ENCODE peak calls at places on chromosomes 13 and 19, in seven cellular contexts. One of them, this sample, is unnamed.

GRCh38 chr19:15142313-15142712 is 35.1 kb downstream of the SYDE1 start:
- DNase-seq in activated T-cell treated with anti-CD3 and anti-CD28 coated beads for 1 hour: no peak
- DNase-seq in HT1080: no peak
- DNase-seq in M059J: no peak
- DNase-seq in thoracic aorta: no peak
- DNase-seq in NB4: no peak
- DNase-seq in stimulated activated effector memory CD8-positive, alpha-beta T cell treated with anti-CD3 and anti-CD28 coated beads, Interleukin-12 subunit alpha, Interleukin-12 subunit beta, amount 100 ng/mL, for 72 hours: no peak
- DNase-seq in this sample: no peak

GRCh38 chr13:24619302-24619701 is 60.9 kb upstream of the ATP12A start:
- DNase-seq in activated T-cell treated with anti-CD3 and anti-CD28 coated beads for 1 hour: no peak
- DNase-seq in HT1080: no peak
- DNase-seq in M059J: no peak
- DNase-seq in thoracic aorta: no peak
- DNase-seq in NB4: peak; percentile 71
- DNase-seq in stimulated activated effector memory CD8-positive, alpha-beta T cell treated with anti-CD3 and anti-CD28 coated beads, Interleukin-12 subunit alpha, Interleukin-12 subunit beta, amount 100 ng/mL, for 72 hours: no peak
- DNase-seq in this sample: no peak

GRCh38 chr19:40697007-40697406 is 6.6 kb upstream of the NUMBL start:
- DNase-seq in activated T-cell treated with anti-CD3 and anti-CD28 coated beads for 1 hour: no peak
- DNase-seq in HT1080: no peak
- DNase-seq in M059J: no peak
- DNase-seq in thoracic aorta: no peak
- DNase-seq in NB4: no peak
- DNase-seq in stimulated activated effector memory CD8-positive, alpha-beta T cell treated with anti-CD3 and anti-CD28 coated beads, Interleukin-12 subunit alpha, Interleukin-12 subunit beta, amount 100 ng/mL, for 72 hours: no peak
- DNase-seq in this sample: no peak

GRCh38 chr19:55670280-55671053 is 4.6 kb upstream of the EPN1 start:
- DNase-seq in activated T-cell treated with anti-CD3 and anti-CD28 coated beads for 1 hour: no peak
- DNase-seq in HT1080: no peak
- DNase-seq in M059J: no peak
- DNase-seq in thoracic aorta: no peak
- DNase-seq in NB4: peak; percentile 83
- DNase-seq in stimulated activated effector memory CD8-positive, alpha-beta T cell treated with anti-CD3 and anti-CD28 coated beads, Interleukin-12 subunit alpha, Interleukin-12 subunit beta, amount 100 ng/mL, for 72 hours: no peak
- DNase-seq in this sample: no peak

GRCh38 chr13:112943309-112944125 is 25.5 kb upstream of the MCF2L start:
- DNase-seq in activated T-cell treated with anti-CD3 and anti-CD28 coated beads for 1 hour: peak; percentile 10
- DNase-seq in HT1080: no peak
- DNase-seq in M059J: peak; percentile 20
- DNase-seq in thoracic aorta: no peak
- DNase-seq in NB4: peak; percentile 56
- DNase-seq in stimulated activated effector memory CD8-positive, alpha-beta T cell treated with anti-CD3 and anti-CD28 coated beads, Interleukin-12 subunit alpha, Interleukin-12 subunit beta, amount 100 ng/mL, for 72 hours: peak; percentile 41
- DNase-seq in this sample: no peak

GRCh38 chr13:99813346-99814095 is 158.0 kb downstream of the ZIC5 start:
- DNase-seq in activated T-cell treated with anti-CD3 and anti-CD28 coated beads for 1 hour: no peak
- DNase-seq in HT1080: no peak
- DNase-seq in M059J: peak; percentile 45
- DNase-seq in thoracic aorta: no peak
- DNase-seq in NB4: no peak
- DNase-seq in stimulated activated effector memory CD8-positive, alpha-beta T cell treated with anti-CD3 and anti-CD28 coated beads, Interleukin-12 subunit alpha, Interleukin-12 subunit beta, amount 100 ng/mL, for 72 hours: no peak
- DNase-seq in this sample: no peak

GRCh38 chr13:108342369-108343289 is 73.1 kb downstream of the TNFSF13B start:
- DNase-seq in activated T-cell treated with anti-CD3 and anti-CD28 coated beads for 1 hour: no peak
- DNase-seq in HT1080: peak; percentile 22
- DNase-seq in M059J: peak; percentile 15
- DNase-seq in thoracic aorta: no peak
- DNase-seq in NB4: peak; percentile 64
- DNase-seq in stimulated activated effector memory CD8-positive, alpha-beta T cell treated with anti-CD3 and anti-CD28 coated beads, Interleukin-12 subunit alpha, Interleukin-12 subunit beta, amount 100 ng/mL, for 72 hours: no peak
- DNase-seq in this sample: no peak

GRCh38 chr19:56147307-56147706 is 6.2 kb downstream of the ZNF444 start:
- DNase-seq in activated T-cell treated with anti-CD3 and anti-CD28 coated beads for 1 hour: no peak
- DNase-seq in HT1080: no peak
- DNase-seq in M059J: no peak
- DNase-seq in thoracic aorta: no peak
- DNase-seq in NB4: no peak
- DNase-seq in stimulated activated effector memory CD8-positive, alpha-beta T cell treated with anti-CD3 and anti-CD28 coated beads, Interleukin-12 subunit alpha, Interleukin-12 subunit beta, amount 100 ng/mL, for 72 hours: no peak
- DNase-seq in this sample: no peak

GRCh38 chr19:38247734-38248268 is 8.4 kb downstream of the PPP1R14A start:
- DNase-seq in activated T-cell treated with anti-CD3 and anti-CD28 coated beads for 1 hour: no peak
- DNase-seq in HT1080: no peak
- DNase-seq in M059J: no peak
- DNase-seq in thoracic aorta: no peak
- DNase-seq in NB4: no peak
- DNase-seq in stimulated activated effector memory CD8-positive, alpha-beta T cell treated with anti-CD3 and anti-CD28 coated beads, Interleukin-12 subunit alpha, Interleukin-12 subunit beta, amount 100 ng/mL, for 72 hours: no peak
- DNase-seq in this sample: no peak

GRCh38 chr13:43988302-43988701 is 108.6 kb downstream of the LACC1 start:
- DNase-seq in activated T-cell treated with anti-CD3 and anti-CD28 coated beads for 1 hour: no peak
- DNase-seq in HT1080: no peak
- DNase-seq in M059J: peak; percentile 22
- DNase-seq in thoracic aorta: no peak
- DNase-seq in NB4: no peak
- DNase-seq in stimulated activated effector memory CD8-positive, alpha-beta T cell treated with anti-CD3 and anti-CD28 coated beads, Interleukin-12 subunit alpha, Interleukin-12 subunit beta, amount 100 ng/mL, for 72 hours: no peak
- DNase-seq in this sample: no peak

GRCh38 chr19:33263325-33264023 is 37.8 kb upstream of the SLC7A10 start:
- DNase-seq in activated T-cell treated with anti-CD3 and anti-CD28 coated beads for 1 hour: no peak
- DNase-seq in HT1080: no peak
- DNase-seq in M059J: no peak
- DNase-seq in thoracic aorta: no peak
- DNase-seq in NB4: peak; percentile 88
- DNase-seq in stimulated activated effector memory CD8-positive, alpha-beta T cell treated with anti-CD3 and anti-CD28 coated beads, Interleukin-12 subunit alpha, Interleukin-12 subunit beta, amount 100 ng/mL, for 72 hours: no peak
- DNase-seq in this sample: no peak

GRCh38 chr13:28322256-28322895 is 172.6 kb downstream of the FLT1 start:
- DNase-seq in activated T-cell treated with anti-CD3 and anti-CD28 coated beads for 1 hour: no peak
- DNase-seq in HT1080: no peak
- DNase-seq in M059J: peak; percentile 73
- DNase-seq in thoracic aorta: no peak
- DNase-seq in NB4: no peak
- DNase-seq in stimulated activated effector memory CD8-positive, alpha-beta T cell treated with anti-CD3 and anti-CD28 coated beads, Interleukin-12 subunit alpha, Interleukin-12 subunit beta, amount 100 ng/mL, for 72 hours: no peak
- DNase-seq in this sample: no peak

GRCh38 chr19:33417751-33418150 is 44.2 kb downstream of the CEBPG start:
- DNase-seq in activated T-cell treated with anti-CD3 and anti-CD28 coated beads for 1 hour: no peak
- DNase-seq in HT1080: no peak
- DNase-seq in M059J: no peak
- DNase-seq in thoracic aorta: no peak
- DNase-seq in NB4: no peak
- DNase-seq in stimulated activated effector memory CD8-positive, alpha-beta T cell treated with anti-CD3 and anti-CD28 coated beads, Interleukin-12 subunit alpha, Interleukin-12 subunit beta, amount 100 ng/mL, for 72 hours: no peak
- DNase-seq in this sample: no peak

GRCh38 chr13:44237276-44237767 is 136.3 kb upstream of the SERP2 start:
- DNase-seq in activated T-cell treated with anti-CD3 and anti-CD28 coated beads for 1 hour: no peak
- DNase-seq in HT1080: peak; percentile 97
- DNase-seq in M059J: peak; percentile 84
- DNase-seq in thoracic aorta: peak; percentile 51
- DNase-seq in NB4: peak; percentile 55
- DNase-seq in stimulated activated effector memory CD8-positive, alpha-beta T cell treated with anti-CD3 and anti-CD28 coated beads, Interleukin-12 subunit alpha, Interleukin-12 subunit beta, amount 100 ng/mL, for 72 hours: no peak
- DNase-seq in this sample: peak; percentile 29